ENCODE peak calls at places on chromosomes 7 and 10, in seven cellular contexts. P, J, Q, B, D, G and X are unnamed samples. For H3K9me3, the result is how much of the 10 kb centered on the place peaks cover.

GRCh38 chr7:73850781-73851207 is 8.5 kb upstream of the METTL27 start:
- DNase-seq in P (no peak), Q (no peak), J (peak), B (no peak), G (no peak), D (no peak), X (no peak)

GRCh38 chr7:151927011-151927410 is 29.2 kb upstream of the GALNTL5 start:
- DNase-seq in P (no peak), B (no peak), D (no peak), G (no peak), Q (no peak), J (no peak), X (no peak)

GRCh38 chr7:81645435-81645834 is 124.4 kb downstream of the HGF start:
- DNase-seq in P (no peak), Q (no peak), J (no peak), B (no peak), D (peak), G (no peak), X (no peak)

GRCh38 chr7:149773446-149774236 is at the start of gene ZNF467:
- DNase-seq in Q (no peak), J (peak), G (peak), B (peak), D (peak), P (peak), X (peak)

GRCh38 chr10:71068811-71069411 is 143.5 kb upstream of the UNC5B start:
- DNase-seq in B (no peak), J (no peak), D (peak), G (peak), P (no peak), Q (no peak), X (no peak)

GRCh38 chr10:132837905-132838304 is 52.0 kb upstream of the NKX6-2 start:
- DNase-seq in J (no peak), B (peak), Q (no peak), P (no peak), D (peak), G (no peak), X (no peak)

GRCh38 chr7:33614357-33615132 is 290.8 kb upstream of the BMPER start:
- DNase-seq in D (no peak), B (no peak), J (no peak), P (no peak), G (no peak), Q (no peak), X (no peak)

GRCh38 chr7:56092789-56093531 is at the start of gene PHKG1:
- DNase-seq in J (peak), D (peak), Q (no peak), G (peak), B (peak), P (no peak), X (peak)

GRCh38 chr7:95246935-95247370 is 77.4 kb downstream of the PON1 start:
- DNase-seq in B (peak), J (peak), D (no peak), P (peak), G (no peak), Q (peak), X (peak)

GRCh38 chr10:103845983-103846382 is 9.4 kb downstream of the SH3PXD2A start:
- DNase-seq in G (no peak), D (no peak), B (peak), P (no peak), Q (no peak), J (no peak), X (no peak)

GRCh38 chr10:21184216-21184615 is 287.1 kb upstream of the NEBL start:
- DNase-seq in Q (no peak), B (no peak), D (no peak), G (peak), J (no peak), P (no peak), X (no peak)

GRCh38 chr7:128755816-128756476 is 16.8 kb downstream of the CALU start:
- DNase-seq in Q (no peak), D (no peak), G (no peak), B (peak), J (no peak), P (no peak), X (no peak)

DNA sequence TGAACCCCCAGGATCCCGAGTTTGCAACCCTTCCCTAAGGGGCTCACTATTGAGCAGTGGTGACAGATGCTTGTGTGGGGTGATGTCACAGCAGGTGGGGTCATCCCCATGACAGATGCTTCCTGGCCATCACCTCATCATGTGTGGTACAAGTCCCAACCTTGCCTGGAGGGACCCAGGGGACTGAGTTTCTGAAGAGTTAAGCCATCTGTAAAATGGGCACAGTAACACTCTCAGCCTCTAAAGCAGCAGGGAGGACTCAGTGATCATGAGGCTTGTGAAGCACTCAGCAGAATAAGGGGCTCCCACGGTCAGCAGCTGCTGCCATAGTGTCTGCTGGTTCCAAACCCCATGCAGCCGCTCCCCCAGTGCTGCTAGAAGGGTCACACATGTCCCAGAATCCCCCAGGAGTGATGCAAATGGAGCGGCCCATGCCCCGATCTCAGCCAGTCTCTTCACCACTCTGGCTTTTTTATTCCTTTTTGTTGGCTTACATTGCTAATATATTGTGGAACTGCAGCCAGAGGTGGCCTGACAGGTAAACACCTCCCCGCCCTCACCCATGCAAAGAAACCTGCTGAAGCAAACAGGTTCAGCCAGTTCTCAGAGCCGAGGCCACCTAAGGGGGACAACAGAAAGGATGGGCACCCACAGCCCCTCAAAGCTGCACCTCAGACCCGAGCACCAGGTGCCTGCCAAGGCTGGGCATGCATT is 102.1 kb upstream of the PDGFA start:
- DNase-seq in P (no peak), D (peak), J (no peak), G (no peak), B (no peak), Q (no peak), X (no peak)
- H3K9me3 ChIP-seq in P (under half), D (under half), J (under half), G (under half), B (under half), Q (under half), X (under half)

GRCh38 chr7:102173669-102174068 is 113.0 kb upstream of the SH2B2 start:
- DNase-seq in G (no peak), P (no peak), Q (no peak), D (no peak), J (no peak), B (no peak), X (no peak)
- H3K27ac ChIP-seq in G (no peak), P (no peak), Q (no peak), D (no peak), J (no peak), B (no peak), X (no peak)

GRCh38 chr10:13337128-13337826 is 10.8 kb downstream of the SEPHS1 start:
- DNase-seq in P (no peak), G (no peak), B (no peak), D (peak), Q (no peak), J (no peak), X (no peak)

GRCh38 chr10:13340068-13340467 is 8.0 kb downstream of the SEPHS1 start:
- DNase-seq in Q (no peak), G (no peak), B (no peak), D (peak), J (no peak), P (no peak), X (no peak)

GRCh38 chr10:13337827-13338196 is 10.3 kb downstream of the SEPHS1 start:
- DNase-seq in J (no peak), G (no peak), D (peak), B (no peak), P (no peak), Q (no peak), X (no peak)

GRCh38 chr10:13338337-13339128 is 9.6 kb downstream of the SEPHS1 start:
- DNase-seq in P (no peak), Q (no peak), D (peak), B (no peak), J (no peak), G (no peak), X (no peak)

GRCh38 chr10:13340626-13341370 is 7.3 kb downstream of the SEPHS1 start:
- DNase-seq in P (peak), Q (no peak), B (no peak), D (peak), G (no peak), J (no peak), X (no peak)
- H3K4me3 ChIP-seq in P (no peak), Q (no peak), B (no peak), D (no peak), G (no peak), J (no peak), X (no peak)

GRCh38 chr7:157808042-157808441 is 471.2 kb downstream of the DNAJB6 start:
- DNase-seq in D (no peak), B (no peak), G (no peak), Q (no peak), J (no peak), P (no peak), X (no peak)
- H3K9me3 ChIP-seq in D (under half), B (under half), G (under half), Q (under half), J (under half), P (under half), X (under half)

DNA sequence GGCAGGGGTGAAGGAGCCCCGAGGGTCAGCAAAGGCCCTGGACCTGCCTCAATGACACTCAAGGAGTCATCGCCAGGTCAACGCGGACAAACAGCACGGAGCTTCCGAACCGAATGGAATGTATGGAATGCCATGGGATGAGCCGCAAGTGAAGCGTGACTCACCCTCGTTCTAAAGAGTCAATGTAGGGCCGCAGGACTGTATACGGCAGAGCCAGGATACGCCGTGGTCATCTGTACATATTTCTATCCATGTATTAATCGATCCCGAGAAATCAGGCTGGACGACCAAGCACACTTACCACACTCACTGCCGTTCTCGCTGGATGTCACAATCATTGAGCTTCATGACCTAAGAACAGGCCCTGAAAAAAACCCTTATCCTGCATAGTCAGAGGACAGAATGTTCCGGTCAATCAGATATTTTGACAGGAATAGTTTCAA is 4.3 kb downstream of the SNX8 start:
- DNase-seq in B (no peak), J (no peak), P (no peak), D (no peak), Q (peak), G (no peak), X (no peak)
- H3K27ac ChIP-seq in B (no peak), J (no peak), P (no peak), D (no peak), Q (no peak), G (no peak), X (no peak)